ENCODE peak calls at places on chromosomes 2 and 18, in ten cellular contexts. Y is brain microvascular endothelial cell, E is SK-N-SH, L is heart right ventricle, K is hepatocyte, X is fibroblast of mammary gland, G is spleen, B is heart left ventricle, P is BJ, Z is lower leg skin. F is an unnamed sample.

GRCh38 chr18:48037481-48038271 is 107.2 kb upstream of the SMAD2 start:
- DNase-seq in Y (no peak), E (peak), L (peak), K (no peak), X (no peak), G (peak), B (peak), P (no peak), Z (peak), F (no peak)

GRCh38 chr2:234741976-234742375 is 209.8 kb upstream of the SH3BP4 start:
- DNase-seq in Y (no peak), E (no peak), L (no peak), K (no peak), X (peak), G (no peak), B (no peak), P (no peak), Z (no peak), F (no peak)

GRCh38 chr2:206392118-206392517 is 51.2 kb upstream of the ADAM23 start:
- DNase-seq in Y (peak), E (peak), L (no peak), K (peak), X (peak), G (no peak), B (no peak), P (no peak), Z (no peak), F (no peak)

GRCh38 chr2:214587442-214587841 is 176.6 kb downstream of the VWC2L start:
- DNase-seq in Y (no peak), E (no peak), L (no peak), K (peak), X (peak), G (no peak), B (no peak), P (no peak), Z (no peak), F (no peak)

GRCh38 chr18:9612215-9612830 is 2.0 kb downstream of the PPP4R1 start:
- DNase-seq in Y (no peak), E (peak), L (no peak), K (peak), X (peak), G (no peak), B (no peak), P (no peak), Z (no peak), F (no peak)

GRCh38 chr2:65358690-65359400 is 73.6 kb downstream of the SPRED2 start:
- DNase-seq in Y (peak), E (no peak), L (no peak), K (no peak), X (peak), G (no peak), B (no peak), P (no peak), Z (no peak), F (no peak)

GRCh38 chr2:10148268-10148667 is 25.7 kb downstream of the RRM2 start:
- DNase-seq in Y (no peak), E (no peak), L (no peak), K (no peak), X (no peak), G (no peak), B (no peak), P (no peak), Z (no peak), F (no peak)

GRCh38 chr2:113962692-113963480 is 73.0 kb downstream of the ACTR3 start:
- DNase-seq in Y (peak), E (no peak), L (no peak), K (no peak), X (peak), G (no peak), B (no peak), P (no peak), Z (no peak), F (peak)

GRCh38 chr2:99982744-99983143 is 159.6 kb downstream of the AFF3 start:
- DNase-seq in Y (no peak), E (no peak), L (no peak), K (no peak), X (no peak), G (no peak), B (no peak), P (no peak), Z (no peak), F (no peak)

GRCh38 chr18:8260319-8260718 is 348.9 kb upstream of the RAB12 start:
- DNase-seq in Y (no peak), E (no peak), L (no peak), K (no peak), X (peak), G (no peak), B (no peak), P (no peak), Z (no peak), F (no peak)

GRCh38 chr2:112848833-112849232 is 12.3 kb upstream of the IL1B start:
- DNase-seq in Y (no peak), E (no peak), L (no peak), K (no peak), X (no peak), G (no peak), B (no peak), P (no peak), Z (peak), F (no peak)

GRCh38 chr2:45986509-45986908 is 310.7 kb upstream of the EPAS1 start:
- DNase-seq in Y (no peak), E (no peak), L (peak), K (no peak), X (no peak), G (no peak), B (no peak), P (no peak), Z (no peak), F (no peak)

GRCh38 chr18:31241900-31242409 is 76.0 kb upstream of the DSG1 start:
- DNase-seq in Y (no peak), E (peak), L (no peak), K (peak), X (no peak), G (no peak), B (no peak), P (no peak), Z (no peak), F (no peak)

GRCh38 chr2:94870392-94871225 is 621 bp upstream of the TEKT4 start:
- DNase-seq in Y (no peak), E (peak), L (no peak), K (no peak), X (no peak), G (peak), B (no peak), P (no peak), Z (no peak), F (no peak)

GRCh38 chr18:68979737-68980136 is 181.9 kb downstream of the CCDC102B start:
- DNase-seq in Y (no peak), E (no peak), L (no peak), K (no peak), X (no peak), G (no peak), B (no peak), P (no peak), Z (no peak), F (no peak)

GRCh38 chr2:160209457-160209856 is 9.4 kb upstream of the ITGB6 start:
- DNase-seq in Y (peak), E (no peak), L (no peak), K (peak), X (peak), G (no peak), B (no peak), P (peak), Z (no peak), F (peak)

GRCh38 chr2:168920504-168921157 is 19.5 kb downstream of the G6PC2 start:
- DNase-seq in Y (no peak), E (peak), L (no peak), K (peak), X (peak), G (no peak), B (no peak), P (no peak), Z (no peak), F (no peak)

GRCh38 chr2:134190062-134190806 is 63.6 kb upstream of the MGAT5 start:
- DNase-seq in Y (no peak), E (no peak), L (no peak), K (no peak), X (no peak), G (no peak), B (no peak), P (no peak), Z (no peak), F (no peak)

GRCh38 chr2:142165790-142166189 is 35.0 kb upstream of the LRP1B start:
- DNase-seq in Y (peak), E (peak), L (no peak), K (peak), X (peak), G (no peak), B (no peak), P (peak), Z (no peak), F (no peak)

GRCh38 chr2:2892892-2893291 is 484.7 kb downstream of the EIPR1 start:
- DNase-seq in Y (no peak), E (no peak), L (no peak), K (no peak), X (no peak), G (no peak), B (no peak), P (no peak), Z (peak), F (no peak)

GRCh38 chr2:145909781-145910180 is 1389.9 kb upstream of the ZEB2 start:
- DNase-seq in Y (no peak), E (no peak), L (no peak), K (no peak), X (no peak), G (no peak), B (no peak), P (no peak), Z (no peak), F (no peak)

GRCh38 chr2:200477667-200478121 is 32.2 kb downstream of the KCTD18 start:
- DNase-seq in Y (no peak), E (no peak), L (peak), K (no peak), X (peak), G (no peak), B (peak), P (no peak), Z (no peak), F (no peak)

GRCh38 chr2:85769236-85769986 is 15.6 kb downstream of the ATOH8 start:
- DNase-seq in Y (no peak), E (peak), L (no peak), K (no peak), X (no peak), G (no peak), B (no peak), P (no peak), Z (no peak), F (no peak)

GRCh38 chr2:2902551-2903216 is 474.9 kb downstream of the EIPR1 start:
- DNase-seq in Y (no peak), E (no peak), L (no peak), K (no peak), X (no peak), G (no peak), B (no peak), P (no peak), Z (peak), F (no peak)

GRCh38 chr2:118112771-118113334 is 24.6 kb downstream of the INSIG2 start:
- DNase-seq in Y (peak), E (no peak), L (no peak), K (no peak), X (peak), G (no peak), B (no peak), P (peak), Z (no peak), F (peak)

DNA sequence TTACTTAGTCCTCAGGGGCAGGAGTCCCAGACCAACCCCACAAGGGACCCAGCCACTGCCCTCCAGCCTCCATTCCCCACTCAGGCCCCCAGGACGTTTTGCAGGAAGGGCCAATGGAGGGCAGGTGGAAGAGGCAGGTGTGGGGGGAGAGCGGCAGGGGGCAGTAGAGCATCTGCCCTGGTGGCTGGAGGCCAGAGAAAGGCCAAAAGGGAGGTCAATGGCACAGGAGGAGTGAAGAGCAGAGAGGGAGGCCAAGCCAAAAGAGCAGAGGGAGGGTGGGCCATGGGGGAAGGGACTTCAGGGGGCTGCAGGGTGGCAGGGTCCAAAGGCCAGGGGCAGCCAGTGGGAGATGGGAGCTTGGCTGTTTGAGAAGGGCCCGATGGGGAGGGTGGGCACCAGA is 17.3 kb upstream of the GPR55 start:
- DNase-seq in Y (no peak), E (peak), L (no peak), K (no peak), X (no peak), G (no peak), B (no peak), P (no peak), Z (peak), F (no peak)
- TF ChIP-seq CTCF in Y (peak), E (no peak), L (no peak), K (no peak), X (no peak), G (no peak), B (no peak), P (no peak), Z (no peak), F (no peak)

GRCh38 chr2:68771211-68771721 is 36.7 kb downstream of the ARHGAP25 start:
- DNase-seq in Y (peak), E (no peak), L (no peak), K (no peak), X (no peak), G (no peak), B (no peak), P (no peak), Z (peak), F (no peak)
- TF ChIP-seq CTCF in Y (no peak), E (no peak), L (no peak), K (no peak), X (no peak), G (no peak), B (no peak), P (no peak), Z (no peak), F (no peak)

GRCh38 chr2:60516826-60517225 is 36.6 kb downstream of the BCL11A start:
- DNase-seq in Y (no peak), E (no peak), L (no peak), K (no peak), X (no peak), G (no peak), B (no peak), P (no peak), Z (no peak), F (no peak)

GRCh38 chr2:60516383-60516811 is 37.1 kb downstream of the BCL11A start:
- DNase-seq in Y (peak), E (no peak), L (no peak), K (peak), X (peak), G (no peak), B (no peak), P (peak), Z (no peak), F (no peak)

GRCh38 chr2:60517441-60517840 is 36.0 kb downstream of the BCL11A start:
- DNase-seq in Y (no peak), E (no peak), L (no peak), K (no peak), X (no peak), G (no peak), B (no peak), P (no peak), Z (no peak), F (no peak)

GRCh38 chr2:60514886-60515407 is 38.5 kb downstream of the BCL11A start:
- DNase-seq in Y (no peak), E (no peak), L (no peak), K (no peak), X (no peak), G (no peak), B (no peak), P (no peak), Z (no peak), F (no peak)

GRCh38 chr2:60515751-60516226 is 37.7 kb downstream of the BCL11A start:
- DNase-seq in Y (peak), E (no peak), L (no peak), K (peak), X (peak), G (no peak), B (no peak), P (peak), Z (no peak), F (no peak)
- TF ChIP-seq CTCF in Y (peak), E (peak), L (no peak), K (no peak), X (no peak), G (no peak), B (no peak), P (peak), Z (no peak), F (no peak)

DNA sequence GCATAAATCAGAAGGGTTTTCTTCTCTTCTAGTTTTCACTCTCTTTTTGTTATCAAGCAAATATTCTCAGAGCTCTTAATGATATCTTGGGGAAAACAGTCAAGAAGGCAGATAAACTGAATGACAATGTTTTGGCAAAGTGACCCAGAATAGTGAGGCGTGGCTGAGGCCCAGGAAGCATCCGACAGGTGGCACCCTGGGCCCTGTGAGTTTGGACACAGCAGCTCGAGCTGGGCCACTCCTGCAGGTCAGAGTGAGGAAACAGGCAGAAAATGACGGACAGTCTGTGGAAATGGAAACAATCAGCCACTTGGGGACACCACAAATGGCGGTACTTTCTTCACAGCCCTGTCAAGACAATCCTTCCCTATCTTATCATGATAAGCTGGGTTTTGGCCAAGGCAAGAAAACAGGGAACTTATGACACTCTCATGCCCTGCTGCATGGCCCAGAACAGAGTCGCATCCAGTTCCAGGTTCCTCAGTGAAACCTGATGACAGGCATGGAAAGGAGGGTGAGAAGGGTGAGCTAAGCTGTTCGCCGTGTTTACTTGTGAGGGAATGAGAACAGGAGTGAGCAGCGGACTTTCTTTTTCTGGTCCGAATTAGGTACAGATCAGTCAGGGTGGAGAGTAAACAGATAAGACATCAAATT is 32.1 kb downstream of the MRPL44 start:
- DNase-seq in Y (no peak), E (no peak), L (no peak), K (no peak), X (no peak), G (no peak), B (no peak), P (no peak), Z (no peak), F (no peak)
- TF ChIP-seq CTCF in Y (no peak), E (no peak), L (no peak), K (no peak), X (no peak), G (no peak), B (no peak), P (no peak), Z (no peak), F (no peak)

F was measured in AG09319.